ENCODE peak calls at places on chromosome 17, in five cellular contexts. One of them, this sample, is unnamed.

GRCh38 chr17:28174352-28175046 is 132.0 kb downstream of the NLK start:
- DNase-seq in PC-3: peak; percentile 13
- DNase-seq in SK-N-SH: no peak
- DNase-seq in H1: no peak
- DNase-seq in tibial nerve: no peak
- DNase-seq in this sample: no peak

GRCh38 chr17:9334536-9335446 is 240.8 kb downstream of the STX8 start:
- DNase-seq in H1: no peak
- DNase-seq in SK-N-SH: no peak
- DNase-seq in tibial nerve: no peak
- DNase-seq in PC-3: peak; percentile 5
- DNase-seq in this sample: no peak

GRCh38 chr17:76261421-76262215 is 3.5 kb upstream of the UBALD2 start:
- DNase-seq in H1: no peak
- DNase-seq in PC-3: peak; percentile 33
- DNase-seq in tibial nerve: no peak
- DNase-seq in SK-N-SH: no peak
- DNase-seq in this sample: no peak

GRCh38 chr17:47955497-47956461 is 1.9 kb downstream of the PRR15L start:
- DNase-seq in PC-3: peak; percentile 23
- DNase-seq in tibial nerve: no peak
- DNase-seq in H1: no peak
- DNase-seq in SK-N-SH: no peak
- DNase-seq in this sample: no peak

GRCh38 chr17:81373536-81374160 is 21.6 kb upstream of the BAHCC1 start:
- DNase-seq in PC-3: no peak
- DNase-seq in SK-N-SH: no peak
- DNase-seq in H1: no peak
- DNase-seq in tibial nerve: no peak
- DNase-seq in this sample: no peak

GRCh38 chr17:34285304-34285792 is at the start of gene CCL11:
- DNase-seq in H1: no peak
- DNase-seq in PC-3: no peak
- DNase-seq in SK-N-SH: no peak
- DNase-seq in tibial nerve: no peak
- DNase-seq in this sample: no peak

GRCh38 chr17:18179221-18179620 is 4.4 kb upstream of the ALKBH5 start:
- DNase-seq in PC-3: no peak
- DNase-seq in SK-N-SH: no peak
- DNase-seq in H1: no peak
- DNase-seq in tibial nerve: no peak
- DNase-seq in this sample: no peak

GRCh38 chr17:9818760-9819159 is 3.1 kb downstream of the GSG1L2 start:
- DNase-seq in H1: no peak
- DNase-seq in SK-N-SH: no peak
- DNase-seq in tibial nerve: no peak
- DNase-seq in PC-3: peak; percentile 68
- DNase-seq in this sample: no peak

GRCh38 chr17:54992797-54993639 is 24.5 kb downstream of the STXBP4 start:
- DNase-seq in H1: no peak
- DNase-seq in PC-3: peak; percentile 82
- DNase-seq in SK-N-SH: peak; percentile 59
- DNase-seq in tibial nerve: no peak
- DNase-seq in this sample: no peak

GRCh38 chr17:62876063-62876462 is 67.9 kb upstream of the MARCHF10 start:
- DNase-seq in tibial nerve: no peak
- DNase-seq in H1: no peak
- DNase-seq in PC-3: peak; percentile 52
- DNase-seq in SK-N-SH: no peak
- DNase-seq in this sample: no peak

GRCh38 chr17:73546770-73547345 is 97.4 kb downstream of the SDK2 start:
- DNase-seq in tibial nerve: peak; percentile 25
- DNase-seq in PC-3: peak; percentile 31
- DNase-seq in SK-N-SH: peak; percentile 85
- DNase-seq in H1: peak; percentile 72
- DNase-seq in this sample: no peak

GRCh38 chr17:36124879-36125824 is 21.5 kb downstream of the CCL4 start:
- DNase-seq in SK-N-SH: no peak
- DNase-seq in tibial nerve: no peak
- DNase-seq in PC-3: no peak
- DNase-seq in H1: peak; percentile 46
- DNase-seq in this sample: no peak

GRCh38 chr17:58165981-58166380 is 801 bp upstream of the OR4D2 start:
- DNase-seq in H1: no peak
- DNase-seq in PC-3: no peak
- DNase-seq in tibial nerve: no peak
- DNase-seq in SK-N-SH: no peak
- DNase-seq in this sample: no peak

GRCh38 chr17:50180593-50180992 is 14.8 kb downstream of the SGCA start:
- DNase-seq in tibial nerve: no peak
- DNase-seq in SK-N-SH: no peak
- DNase-seq in H1: no peak
- DNase-seq in PC-3: no peak
- DNase-seq in this sample: no peak

GRCh38 chr17:82241183-82241925 is 12.5 kb downstream of the SLC16A3 start:
- DNase-seq in SK-N-SH: peak; percentile 76
- DNase-seq in PC-3: peak; percentile 74
- DNase-seq in H1: no peak
- DNase-seq in tibial nerve: peak; percentile 67
- DNase-seq in this sample: peak; percentile 17

GRCh38 chr17:6496636-6497441 is 52.6 kb downstream of the PIMREG start:
- DNase-seq in SK-N-SH: no peak
- DNase-seq in tibial nerve: no peak
- DNase-seq in H1: no peak
- DNase-seq in PC-3: no peak
- DNase-seq in this sample: no peak

GRCh38 chr17:7261377-7262191 is 694 bp downstream of the CLDN7 start:
- DNase-seq in tibial nerve: no peak
- DNase-seq in SK-N-SH: peak; percentile 76
- DNase-seq in PC-3: no peak
- DNase-seq in H1: peak; percentile 60
- DNase-seq in this sample: peak; percentile 44

GRCh38 chr17:16534236-16534635 is 34.8 kb downstream of the ZNF287 start:
- DNase-seq in H1: no peak
- DNase-seq in SK-N-SH: no peak
- DNase-seq in PC-3: no peak
- DNase-seq in tibial nerve: no peak
- DNase-seq in this sample: no peak

GRCh38 chr17:57262557-57262956 is 6.2 kb downstream of the MSI2 start:
- DNase-seq in tibial nerve: no peak
- DNase-seq in H1: no peak
- DNase-seq in SK-N-SH: no peak
- DNase-seq in PC-3: no peak
- DNase-seq in this sample: no peak

GRCh38 chr17:62119373-62119772 is 54.3 kb upstream of the MED13 start:
- DNase-seq in H1: no peak
- DNase-seq in SK-N-SH: peak; percentile 63
- DNase-seq in tibial nerve: no peak
- DNase-seq in PC-3: no peak
- DNase-seq in this sample: no peak

GRCh38 chr17:33277436-33278100 is 15.5 kb downstream of the ASIC2 start:
- DNase-seq in SK-N-SH: no peak
- DNase-seq in PC-3: no peak
- DNase-seq in H1: no peak
- DNase-seq in tibial nerve: no peak
- DNase-seq in this sample: no peak

GRCh38 chr17:18961634-18962493 is 9.9 kb downstream of the SLC5A10 start:
- DNase-seq in H1: no peak
- DNase-seq in SK-N-SH: peak; percentile 42
- DNase-seq in tibial nerve: no peak
- DNase-seq in PC-3: no peak
- DNase-seq in this sample: no peak

GRCh38 chr17:2797632-2798031 is 1.4 kb downstream of the RAP1GAP2 start:
- DNase-seq in SK-N-SH: peak; percentile 79
- DNase-seq in H1: no peak
- DNase-seq in PC-3: no peak
- DNase-seq in tibial nerve: no peak
- DNase-seq in this sample: no peak

GRCh38 chr17:38881600-38882191 is 11.8 kb downstream of the LASP1 start:
- DNase-seq in SK-N-SH: peak; percentile 63
- DNase-seq in H1: no peak
- DNase-seq in tibial nerve: peak; percentile 77
- DNase-seq in PC-3: no peak
- DNase-seq in this sample: no peak

GRCh38 chr17:41532947-41533570 is 5.0 kb upstream of the KRT19 start:
- DNase-seq in H1: no peak
- DNase-seq in SK-N-SH: no peak
- DNase-seq in tibial nerve: no peak
- DNase-seq in PC-3: no peak
- DNase-seq in this sample: no peak

GRCh38 chr17:80649672-80650338 is 105.2 kb downstream of the RPTOR start:
- DNase-seq in H1: peak; percentile 73
- DNase-seq in PC-3: peak; percentile 64
- DNase-seq in tibial nerve: peak; percentile 43
- DNase-seq in SK-N-SH: peak; percentile 79
- DNase-seq in this sample: peak; percentile 62

GRCh38 chr17:56319531-56319930 is 166.3 kb downstream of the ANKFN1 start:
- DNase-seq in SK-N-SH: peak; percentile 33
- DNase-seq in PC-3: peak; percentile 84
- DNase-seq in tibial nerve: no peak
- DNase-seq in H1: no peak
- DNase-seq in this sample: no peak

GRCh38 chr17:56708220-56708567 is 114.7 kb downstream of the NOG start:
- DNase-seq in tibial nerve: no peak
- DNase-seq in SK-N-SH: no peak
- DNase-seq in H1: no peak
- DNase-seq in PC-3: no peak
- DNase-seq in this sample: no peak

GRCh38 chr17:15412606-15413005 is 54.8 kb downstream of the CDRT4 start:
- DNase-seq in H1: no peak
- DNase-seq in SK-N-SH: no peak
- DNase-seq in tibial nerve: no peak
- DNase-seq in PC-3: no peak
- DNase-seq in this sample: no peak
- H3K27ac ChIP-seq in H1: no peak overlapping the region
- H3K27ac ChIP-seq in SK-N-SH: no peak overlapping the region
- H3K27ac ChIP-seq in tibial nerve: peak overlapping the region; percentile 92
- H3K27ac ChIP-seq in PC-3: no peak overlapping the region
- H3K27ac ChIP-seq in this sample: no peak overlapping the region

GRCh38 chr17:64732336-64733006 is 70.4 kb upstream of the SMURF2 start:
- DNase-seq in SK-N-SH: peak; percentile 77
- DNase-seq in PC-3: peak; percentile 87
- DNase-seq in tibial nerve: peak; percentile 49
- DNase-seq in H1: no peak
- DNase-seq in this sample: no peak
- H3K27ac ChIP-seq in SK-N-SH: peak overlapping the region; percentile 67
- H3K27ac ChIP-seq in PC-3: peak overlapping the region; percentile 62
- H3K27ac ChIP-seq in tibial nerve: no peak overlapping the region
- H3K27ac ChIP-seq in H1: no peak overlapping the region
- H3K27ac ChIP-seq in this sample: no peak overlapping the region

GRCh38 chr17:74694081-74694480 is 18.6 kb downstream of the CD300LF start:
- DNase-seq in H1: no peak
- DNase-seq in PC-3: no peak
- DNase-seq in SK-N-SH: no peak
- DNase-seq in tibial nerve: no peak
- DNase-seq in this sample: no peak
- H3K27ac ChIP-seq in H1: no peak overlapping the region
- H3K27ac ChIP-seq in PC-3: no peak overlapping the region
- H3K27ac ChIP-seq in SK-N-SH: no peak overlapping the region
- H3K27ac ChIP-seq in tibial nerve: no peak overlapping the region
- H3K27ac ChIP-seq in this sample: no peak overlapping the region

DNA sequence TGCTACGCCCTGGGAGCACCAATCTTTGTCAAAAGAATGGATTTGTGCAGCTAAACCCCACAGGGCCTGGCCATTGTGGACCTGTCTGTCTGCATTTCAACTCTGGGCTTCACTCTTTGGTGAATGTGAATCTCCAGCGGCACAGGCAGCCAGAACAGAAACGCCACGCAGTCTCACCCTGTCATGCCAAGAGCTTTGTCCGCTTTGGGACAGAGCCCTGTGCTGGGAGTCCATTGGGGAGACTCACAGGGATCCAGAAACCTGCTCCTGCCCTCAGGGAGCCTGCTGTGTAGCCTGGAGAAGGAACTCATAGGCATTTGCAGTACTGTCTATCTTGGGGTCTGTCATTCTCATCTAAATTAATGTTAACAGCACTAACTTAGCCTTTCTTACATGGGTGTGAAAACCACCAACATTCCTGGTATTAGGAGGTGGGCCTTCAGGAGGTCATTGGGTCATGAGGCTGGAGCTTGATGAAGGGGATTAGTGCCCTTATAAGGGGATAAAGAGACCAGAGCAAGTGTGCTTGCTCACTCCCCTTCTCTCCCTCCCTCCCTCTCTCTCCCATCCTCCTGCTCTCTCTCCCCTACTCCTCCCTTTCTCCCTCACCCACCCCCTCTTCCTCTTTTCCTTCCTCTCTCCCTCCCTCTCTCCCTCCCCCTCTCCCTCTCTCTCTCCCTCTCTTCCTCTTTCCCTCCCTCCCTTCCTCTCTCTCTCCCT is 25.8 kb upstream of the CDRT4 start:
- DNase-seq in tibial nerve: no peak
- DNase-seq in SK-N-SH: no peak
- DNase-seq in H1: peak; percentile 50
- DNase-seq in PC-3: no peak
- DNase-seq in this sample: no peak
- H3K27ac ChIP-seq in tibial nerve: peak overlapping the region; percentile 1
- H3K27ac ChIP-seq in SK-N-SH: no peak overlapping the region
- H3K27ac ChIP-seq in H1: peak overlapping the region; percentile 7
- H3K27ac ChIP-seq in PC-3: no peak overlapping the region
- H3K27ac ChIP-seq in this sample: no peak overlapping the region

DNA sequence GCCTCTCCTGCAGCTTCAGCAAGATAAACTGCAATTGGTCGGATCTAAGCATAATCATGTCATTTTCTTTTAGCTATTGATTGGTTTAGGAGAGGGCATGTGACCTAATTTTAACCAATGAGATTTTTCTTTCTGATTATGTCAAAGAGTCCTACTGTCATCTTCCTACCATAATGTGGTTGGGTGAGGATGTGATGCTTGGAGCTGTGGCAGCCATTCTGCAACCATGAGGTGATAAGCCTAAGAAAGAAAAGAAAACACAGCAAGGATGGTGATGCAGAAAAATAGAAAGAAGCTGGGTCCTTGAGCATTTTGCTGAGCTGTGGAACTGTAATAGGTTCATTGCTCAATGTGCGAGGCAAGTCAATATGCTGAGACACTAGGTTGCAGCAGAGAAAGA is 121.7 kb upstream of the CRHR1 start:
- DNase-seq in SK-N-SH: no peak
- DNase-seq in PC-3: no peak
- DNase-seq in tibial nerve: no peak
- DNase-seq in H1: no peak
- DNase-seq in this sample: no peak
- H3K27ac ChIP-seq in SK-N-SH: no peak overlapping the region
- H3K27ac ChIP-seq in PC-3: no peak overlapping the region
- H3K27ac ChIP-seq in tibial nerve: no peak overlapping the region
- H3K27ac ChIP-seq in H1: no peak overlapping the region
- H3K27ac ChIP-seq in this sample: no peak overlapping the region

DNA sequence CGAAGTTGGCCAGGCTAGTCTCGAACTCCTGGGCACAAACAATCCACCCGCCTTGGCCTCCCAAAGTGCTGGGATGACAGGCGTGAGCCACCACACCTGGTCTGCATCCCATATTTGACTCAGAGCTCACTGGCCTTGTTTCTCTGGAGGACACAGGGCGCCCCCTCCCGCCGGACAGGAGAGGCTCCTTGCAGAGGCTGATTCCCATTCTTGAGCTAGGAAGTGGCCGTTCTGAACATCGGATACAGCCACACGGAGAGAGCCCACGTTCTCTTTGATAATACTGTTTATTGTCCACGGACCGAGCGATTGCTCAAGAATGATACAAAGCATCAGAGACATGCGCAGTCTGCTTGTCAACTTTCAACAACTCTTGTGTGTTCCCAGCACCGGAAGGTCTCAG is 12.1 kb upstream of the USP36 start:
- DNase-seq in PC-3: peak; percentile 29
- DNase-seq in tibial nerve: no peak
- DNase-seq in H1: peak; percentile 59
- DNase-seq in SK-N-SH: no peak
- DNase-seq in this sample: no peak
- H3K27ac ChIP-seq in PC-3: no peak overlapping the region
- H3K27ac ChIP-seq in tibial nerve: peak overlapping the region; percentile 80
- H3K27ac ChIP-seq in H1: no peak overlapping the region
- H3K27ac ChIP-seq in SK-N-SH: no peak overlapping the region
- H3K27ac ChIP-seq in this sample: no peak overlapping the region